ENCODE peak calls at places on chromosomes 16 and 17, in five cellular contexts. D, A, R, H and L are unnamed samples.

GRCh38 chr17:78407387-78407990 is 29.0 kb downstream of the PGS1 start:
- DNase-seq in D (no peak), A (no peak), R (no peak), H (no peak), L (no peak)

GRCh38 chr16:86906608-86907007 is 328.3 kb downstream of the FOXL1 start:
- DNase-seq in D (no peak), A (no peak), R (no peak), H (no peak), L (no peak)

GRCh38 chr17:4854181-4854681 is 21.1 kb downstream of the MINK1 start:
- DNase-seq in D (no peak), A (peak; percentile 62), R (no peak), H (no peak), L (peak; percentile 18)

GRCh38 chr17:38733315-38734234 is 3.4 kb downstream of the CISD3 start:
- DNase-seq in D (no peak), A (no peak), R (peak; percentile 43), H (no peak), L (peak; percentile 58)

GRCh38 chr17:80586464-80587228 is 42.0 kb downstream of the RPTOR start:
- DNase-seq in D (no peak), A (peak; percentile 7), R (no peak), H (no peak), L (no peak)

GRCh38 chr16:31876955-31877828 is 3.6 kb downstream of the ZNF267 start:
- DNase-seq in D (peak; percentile 28), A (peak; percentile 62), R (peak; percentile 57), H (no peak), L (peak; percentile 78)

GRCh38 chr16:19708498-19709205 is 9.4 kb downstream of the KNOP1 start:
- DNase-seq in D (no peak), A (no peak), R (no peak), H (no peak), L (no peak)

GRCh38 chr16:2835638-2836493 is 5.8 kb downstream of the ZG16B start:
- DNase-seq in D (no peak), A (peak; percentile 65), R (no peak), H (no peak), L (no peak)

GRCh38 chr16:53434436-53435065 is at the start of gene RBL2:
- DNase-seq in D (peak; percentile 80), A (peak; percentile 43), R (peak; percentile 86), H (peak; percentile 91), L (peak; percentile 75)

GRCh38 chr16:67674851-67675578 is 8.4 kb downstream of the C16orf86 start:
- DNase-seq in D (no peak), A (no peak), R (no peak), H (no peak), L (no peak)

GRCh38 chr16:75555213-75555706 is 792 bp downstream of the TMEM231 start:
- DNase-seq in D (no peak), A (peak; percentile 72), R (peak; percentile 44), H (peak; percentile 86), L (peak; percentile 21)

GRCh38 chr17:67733371-67733770 is 15.6 kb downstream of the NOL11 start:
- DNase-seq in D (no peak), A (no peak), R (no peak), H (no peak), L (no peak)

GRCh38 chr16:30867747-30868146 is 26.1 kb downstream of the BCL7C start:
- DNase-seq in D (no peak), A (no peak), R (no peak), H (no peak), L (no peak)

GRCh38 chr17:80852476-80853015 is 139.1 kb upstream of the CHMP6 start:
- DNase-seq in D (no peak), A (no peak), R (no peak), H (no peak), L (no peak)

GRCh38 chr17:76869209-76869877 is 1.1 kb downstream of the MGAT5B start:
- DNase-seq in D (no peak), A (no peak), R (no peak), H (no peak), L (no peak)

GRCh38 chr17:29771561-29771960 is 148.8 kb upstream of the CORO6 start:
- DNase-seq in D (no peak), A (no peak), R (no peak), H (no peak), L (no peak)

GRCh38 chr16:56199164-56199563 is 7.9 kb downstream of the GNAO1 start:
- DNase-seq in D (no peak), A (no peak), R (peak; percentile 53), H (no peak), L (peak; percentile 56)

GRCh38 chr17:42294469-42295398 is 6.4 kb downstream of the STAT5A start:
- DNase-seq in D (no peak), A (no peak), R (no peak), H (peak; percentile 13), L (no peak)

GRCh38 chr17:77579717-77580116 is 378.8 kb upstream of the TNRC6C start:
- DNase-seq in D (no peak), A (no peak), R (no peak), H (no peak), L (no peak)

GRCh38 chr16:10828851-10829331 is 10.3 kb upstream of the TVP23A start:
- DNase-seq in D (no peak), A (peak; percentile 68), R (no peak), H (peak; percentile 97), L (no peak)